ENCODE peak calls at places on chromosome 7, in four cellular contexts. U, F, V and P are unnamed samples.

GRCh38 chr7:157763279-157764000 is 426.6 kb downstream of the DNAJB6 start:
- DNase-seq in V (peak), U (no peak), F (no peak), P (no peak)

GRCh38 chr7:128374041-128374440 is 12.6 kb upstream of the PRRT4 start:
- DNase-seq in F (no peak), V (no peak), U (no peak), P (no peak)

GRCh38 chr7:1635401-1635800 is 34.7 kb upstream of the ELFN1 start:
- DNase-seq in F (no peak), U (no peak), V (no peak), P (no peak)

GRCh38 chr7:2681954-2682799 is 5.8 kb upstream of the AMZ1 start:
- DNase-seq in U (no peak), V (peak), F (no peak), P (no peak)

GRCh38 chr7:747186-747585 is 20.1 kb upstream of the PRKAR1B start:
- DNase-seq in F (no peak), U (no peak), V (no peak), P (no peak)

GRCh38 chr7:138105216-138105615 is 29.0 kb downstream of the AKR1D1 start:
- DNase-seq in F (no peak), U (no peak), V (no peak), P (no peak)

GRCh38 chr7:123608991-123609882 is 7.6 kb downstream of the ASB15 start:
- DNase-seq in V (no peak), U (no peak), F (no peak), P (no peak)

GRCh38 chr7:97390052-97390451 is 272.6 kb downstream of the SDHAF3 start:
- DNase-seq in U (no peak), V (no peak), F (no peak), P (no peak)

GRCh38 chr7:30905078-30906012 is 6.3 kb upstream of the AQP1 start:
- DNase-seq in U (no peak), V (no peak), F (no peak), P (no peak)

GRCh38 chr7:139103057-139103820 is 6.3 kb downstream of the ZC3HAV1 start:
- DNase-seq in V (no peak), U (no peak), F (no peak), P (no peak)

GRCh38 chr7:112149734-112150133 is 56.5 kb downstream of the DOCK4 start:
- DNase-seq in V (no peak), U (no peak), F (no peak), P (no peak)

GRCh38 chr7:50393076-50393475 is 57.1 kb downstream of the FIGNL1 start:
- DNase-seq in U (no peak), V (no peak), F (no peak), P (no peak)

GRCh38 chr7:31307941-31308340 is 32.6 kb downstream of the NEUROD6 start:
- DNase-seq in U (no peak), F (no peak), V (no peak), P (no peak)

GRCh38 chr7:150399861-150400778 is 21.0 kb downstream of the ZNF775 start:
- DNase-seq in V (no peak), U (no peak), F (peak), P (no peak)

GRCh38 chr7:100118388-100119074 is 627 bp downstream of the TAF6 start:
- DNase-seq in V (no peak), U (no peak), F (no peak), P (no peak)

GRCh38 chr7:100968650-100969049 is 715 bp upstream of the MUC12 start:
- DNase-seq in U (no peak), V (no peak), F (no peak), P (no peak)

GRCh38 chr7:47651355-47652317 is 69.7 kb upstream of the TNS3 start:
- DNase-seq in V (no peak), F (peak), U (no peak), P (no peak)

GRCh38 chr7:108114117-108114841 is 15.9 kb downstream of the LAMB4 start:
- DNase-seq in V (no peak), U (peak), F (peak), P (no peak)

GRCh38 chr7:80137410-80137809 is 2.8 kb downstream of the GNAI1 start:
- DNase-seq in F (no peak), V (no peak), U (no peak), P (no peak)

GRCh38 chr7:122257056-122257455 is 47.5 kb downstream of the FEZF1 start:
- DNase-seq in F (no peak), V (no peak), U (no peak), P (no peak)